ENCODE peak calls at places on chromosomes 11 and 22, in nine cellular contexts. One of them, this sample, is unnamed.

GRCh38 chr11:79458712-79459111 is 17.9 kb upstream of the TENM4 start:
- DNase-seq in cardiac fibroblast: no peak
- DNase-seq in ovary: no peak
- DNase-seq in OCI-LY7: no peak
- DNase-seq in heart left ventricle: no peak
- DNase-seq in cardiac muscle cell: no peak
- DNase-seq in HFFc6: no peak
- DNase-seq in AG09319: no peak
- DNase-seq in brain microvascular endothelial cell: no peak
- DNase-seq in this sample: no peak

GRCh38 chr11:94884322-94884721 is 89.0 kb downstream of the CWC15 start:
- DNase-seq in cardiac fibroblast: no peak
- DNase-seq in ovary: no peak
- DNase-seq in OCI-LY7: no peak
- DNase-seq in heart left ventricle: no peak
- DNase-seq in cardiac muscle cell: no peak
- DNase-seq in HFFc6: no peak
- DNase-seq in AG09319: no peak
- DNase-seq in brain microvascular endothelial cell: no peak
- DNase-seq in this sample: no peak

GRCh38 chr22:44355688-44356070 is 42.9 kb upstream of the SHISAL1 start:
- DNase-seq in cardiac fibroblast: no peak
- DNase-seq in ovary: peak
- DNase-seq in OCI-LY7: no peak
- DNase-seq in heart left ventricle: no peak
- DNase-seq in cardiac muscle cell: no peak
- DNase-seq in HFFc6: no peak
- DNase-seq in AG09319: no peak
- DNase-seq in brain microvascular endothelial cell: no peak
- DNase-seq in this sample: no peak

GRCh38 chr11:112118176-112118575 is 31.5 kb downstream of the SDHD start:
- DNase-seq in cardiac fibroblast: no peak
- DNase-seq in ovary: no peak
- DNase-seq in OCI-LY7: no peak
- DNase-seq in heart left ventricle: no peak
- DNase-seq in cardiac muscle cell: no peak
- DNase-seq in HFFc6: no peak
- DNase-seq in AG09319: no peak
- DNase-seq in brain microvascular endothelial cell: no peak
- DNase-seq in this sample: no peak

GRCh38 chr11:3037041-3037944 is 19.9 kb downstream of the CARS1 start:
- DNase-seq in cardiac fibroblast: peak
- DNase-seq in ovary: peak
- DNase-seq in OCI-LY7: peak
- DNase-seq in heart left ventricle: peak
- DNase-seq in cardiac muscle cell: peak
- DNase-seq in HFFc6: peak
- DNase-seq in AG09319: no peak
- DNase-seq in brain microvascular endothelial cell: peak
- DNase-seq in this sample: peak

GRCh38 chr11:120130176-120130980 is 7.5 kb downstream of the TRIM29 start:
- DNase-seq in cardiac fibroblast: no peak
- DNase-seq in ovary: no peak
- DNase-seq in OCI-LY7: no peak
- DNase-seq in heart left ventricle: peak
- DNase-seq in cardiac muscle cell: no peak
- DNase-seq in HFFc6: no peak
- DNase-seq in AG09319: no peak
- DNase-seq in brain microvascular endothelial cell: no peak
- DNase-seq in this sample: no peak

GRCh38 chr11:66973956-66974585 is 1.0 kb upstream of the C11orf86 start:
- DNase-seq in cardiac fibroblast: peak
- DNase-seq in ovary: no peak
- DNase-seq in OCI-LY7: no peak
- DNase-seq in heart left ventricle: no peak
- DNase-seq in cardiac muscle cell: peak
- DNase-seq in HFFc6: no peak
- DNase-seq in AG09319: no peak
- DNase-seq in brain microvascular endothelial cell: no peak
- DNase-seq in this sample: no peak

GRCh38 chr11:43360361-43361032 is 1.8 kb downstream of the TTC17 start:
- DNase-seq in cardiac fibroblast: peak
- DNase-seq in ovary: no peak
- DNase-seq in OCI-LY7: peak
- DNase-seq in heart left ventricle: no peak
- DNase-seq in cardiac muscle cell: peak
- DNase-seq in HFFc6: no peak
- DNase-seq in AG09319: no peak
- DNase-seq in brain microvascular endothelial cell: no peak
- DNase-seq in this sample: no peak

DNA sequence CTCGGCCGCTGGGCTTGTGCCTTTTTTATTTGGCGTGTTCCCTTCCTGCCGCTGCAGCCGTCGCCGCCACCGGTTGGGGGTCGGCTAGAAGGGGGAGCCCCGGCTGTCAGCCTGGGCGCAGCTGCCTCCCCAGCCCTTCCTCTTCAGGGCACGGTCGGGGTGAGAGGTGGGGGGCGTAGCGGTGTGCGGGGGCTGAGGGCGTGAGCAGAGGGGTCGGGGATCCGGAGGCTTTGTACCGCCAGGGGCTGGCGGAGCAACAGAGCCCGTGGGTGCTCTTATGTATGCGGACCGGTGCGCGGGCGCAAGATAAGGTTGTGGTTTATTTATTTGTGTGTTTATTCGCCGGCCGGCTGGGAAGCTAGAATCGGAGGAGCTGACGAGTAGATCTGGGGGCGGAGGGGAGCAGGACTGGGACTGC is 482 bp downstream of the ZBTB16 start:
- DNase-seq in cardiac fibroblast: peak
- DNase-seq in ovary: no peak
- DNase-seq in OCI-LY7: no peak
- DNase-seq in heart left ventricle: peak
- DNase-seq in cardiac muscle cell: peak
- DNase-seq in HFFc6: no peak
- DNase-seq in AG09319: no peak
- DNase-seq in brain microvascular endothelial cell: no peak
- DNase-seq in this sample: no peak
- TF ChIP-seq CTCF in cardiac fibroblast: no peak
- TF ChIP-seq CTCF in ovary: peak
- TF ChIP-seq CTCF in OCI-LY7: no peak
- TF ChIP-seq CTCF in heart left ventricle: no peak
- TF ChIP-seq CTCF in cardiac muscle cell: peak
- TF ChIP-seq CTCF in HFFc6: no peak
- TF ChIP-seq CTCF in AG09319: no peak
- TF ChIP-seq CTCF in brain microvascular endothelial cell: peak
- TF ChIP-seq CTCF in this sample: no peak

GRCh38 chr22:42428760-42429159 is 3.4 kb downstream of the NFAM1 start:
- DNase-seq in cardiac fibroblast: no peak
- DNase-seq in ovary: no peak
- DNase-seq in OCI-LY7: no peak
- DNase-seq in heart left ventricle: no peak
- DNase-seq in cardiac muscle cell: no peak
- DNase-seq in HFFc6: no peak
- DNase-seq in AG09319: no peak
- DNase-seq in brain microvascular endothelial cell: no peak
- DNase-seq in this sample: no peak
- TF ChIP-seq CTCF in cardiac fibroblast: no peak
- TF ChIP-seq CTCF in ovary: no peak
- TF ChIP-seq CTCF in OCI-LY7: no peak
- TF ChIP-seq CTCF in heart left ventricle: no peak
- TF ChIP-seq CTCF in cardiac muscle cell: no peak
- TF ChIP-seq CTCF in HFFc6: no peak
- TF ChIP-seq CTCF in AG09319: no peak
- TF ChIP-seq CTCF in brain microvascular endothelial cell: no peak
- TF ChIP-seq CTCF in this sample: no peak

GRCh38 chr22:50207383-50208031 is 6.7 kb downstream of the SELENOO start:
- DNase-seq in cardiac fibroblast: no peak
- DNase-seq in ovary: no peak
- DNase-seq in OCI-LY7: peak
- DNase-seq in heart left ventricle: no peak
- DNase-seq in cardiac muscle cell: no peak
- DNase-seq in HFFc6: no peak
- DNase-seq in AG09319: no peak
- DNase-seq in brain microvascular endothelial cell: no peak
- DNase-seq in this sample: no peak

GRCh38 chr22:50208430-50208938 is 7.7 kb downstream of the SELENOO start:
- DNase-seq in cardiac fibroblast: no peak
- DNase-seq in ovary: no peak
- DNase-seq in OCI-LY7: no peak
- DNase-seq in heart left ventricle: no peak
- DNase-seq in cardiac muscle cell: no peak
- DNase-seq in HFFc6: no peak
- DNase-seq in AG09319: no peak
- DNase-seq in brain microvascular endothelial cell: no peak
- DNase-seq in this sample: no peak

GRCh38 chr22:50208939-50209892 is 8.4 kb downstream of the SELENOO start:
- DNase-seq in cardiac fibroblast: no peak
- DNase-seq in ovary: no peak
- DNase-seq in OCI-LY7: no peak
- DNase-seq in heart left ventricle: no peak
- DNase-seq in cardiac muscle cell: no peak
- DNase-seq in HFFc6: no peak
- DNase-seq in AG09319: no peak
- DNase-seq in brain microvascular endothelial cell: no peak
- DNase-seq in this sample: no peak

GRCh38 chr22:50205781-50206569 is 5.2 kb downstream of the SELENOO start:
- DNase-seq in cardiac fibroblast: no peak
- DNase-seq in ovary: no peak
- DNase-seq in OCI-LY7: no peak
- DNase-seq in heart left ventricle: no peak
- DNase-seq in cardiac muscle cell: no peak
- DNase-seq in HFFc6: no peak
- DNase-seq in AG09319: no peak
- DNase-seq in brain microvascular endothelial cell: no peak
- DNase-seq in this sample: no peak

DNA sequence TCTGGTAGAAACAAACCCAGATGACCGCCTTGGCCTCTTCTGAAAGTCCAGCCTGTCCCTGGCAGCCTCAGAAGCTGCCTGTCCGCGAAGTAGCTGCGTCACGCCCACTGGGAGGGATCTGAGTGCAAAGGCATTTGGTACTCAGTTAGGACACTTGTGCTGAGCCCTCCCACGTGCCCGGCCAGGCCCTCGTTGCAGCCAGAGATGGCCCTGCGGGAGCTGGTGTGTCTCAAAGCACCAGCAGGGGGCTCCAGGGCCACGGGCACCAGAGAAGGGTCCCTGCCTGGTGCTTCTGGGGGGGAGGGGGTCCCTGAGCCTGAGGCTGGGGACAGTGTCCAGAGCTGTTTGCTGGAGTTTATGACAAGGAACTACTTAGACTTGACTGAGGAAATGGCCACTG is 5.8 kb downstream of the SELENOO start:
- DNase-seq in cardiac fibroblast: peak
- DNase-seq in ovary: no peak
- DNase-seq in OCI-LY7: peak
- DNase-seq in heart left ventricle: peak
- DNase-seq in cardiac muscle cell: no peak
- DNase-seq in HFFc6: no peak
- DNase-seq in AG09319: no peak
- DNase-seq in brain microvascular endothelial cell: peak
- DNase-seq in this sample: peak
- TF ChIP-seq CTCF in cardiac fibroblast: peak
- TF ChIP-seq CTCF in ovary: no peak
- TF ChIP-seq CTCF in OCI-LY7: peak
- TF ChIP-seq CTCF in heart left ventricle: peak
- TF ChIP-seq CTCF in cardiac muscle cell: peak
- TF ChIP-seq CTCF in HFFc6: peak
- TF ChIP-seq CTCF in AG09319: peak
- TF ChIP-seq CTCF in brain microvascular endothelial cell: peak
- TF ChIP-seq CTCF in this sample: peak

DNA sequence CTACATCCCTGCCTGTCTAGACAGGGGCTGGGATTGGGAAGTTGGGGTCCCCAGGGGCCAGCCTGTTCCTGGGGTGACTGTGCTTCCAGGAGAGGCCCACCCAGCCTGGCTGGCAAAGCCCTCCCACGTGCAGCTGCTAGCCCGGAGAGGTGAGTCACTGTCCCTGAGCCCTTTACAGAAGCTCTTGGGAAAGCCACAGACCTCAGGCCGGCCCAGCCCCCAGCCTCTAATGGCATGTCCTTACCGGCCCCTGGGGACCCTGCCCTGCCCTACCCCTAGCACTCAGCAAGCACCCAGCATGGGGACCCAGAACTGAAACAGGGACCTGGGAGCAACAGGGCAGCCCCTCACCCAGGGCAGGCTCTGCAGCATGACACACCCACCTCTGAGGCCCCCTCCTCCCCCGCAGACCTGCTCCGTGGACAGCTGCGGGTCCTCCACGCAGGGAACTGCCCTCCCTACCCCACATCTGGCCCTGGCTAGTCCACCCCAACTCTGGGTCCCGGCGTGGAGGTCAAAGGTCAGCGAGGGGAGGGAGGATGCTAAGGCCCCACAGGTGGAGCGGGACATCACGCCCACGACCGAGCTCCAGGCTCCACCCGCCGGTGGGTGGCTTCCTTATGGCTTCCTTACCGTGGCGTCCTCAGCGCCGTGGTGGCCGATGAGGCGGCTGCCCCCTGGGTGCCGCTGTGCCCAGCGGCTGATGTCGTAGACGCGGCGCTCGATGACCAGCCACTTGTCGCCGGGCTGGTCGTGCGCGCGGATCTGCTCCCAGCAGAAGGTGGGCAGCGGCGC is 612 bp downstream of the FADS3 start:
- DNase-seq in cardiac fibroblast: peak
- DNase-seq in ovary: peak
- DNase-seq in OCI-LY7: peak
- DNase-seq in heart left ventricle: peak
- DNase-seq in cardiac muscle cell: peak
- DNase-seq in HFFc6: peak
- DNase-seq in AG09319: no peak
- DNase-seq in brain microvascular endothelial cell: peak
- DNase-seq in this sample: peak
- TF ChIP-seq CTCF in cardiac fibroblast: no peak
- TF ChIP-seq CTCF in ovary: no peak
- TF ChIP-seq CTCF in OCI-LY7: peak
- TF ChIP-seq CTCF in heart left ventricle: no peak
- TF ChIP-seq CTCF in cardiac muscle cell: no peak
- TF ChIP-seq CTCF in HFFc6: peak
- TF ChIP-seq CTCF in AG09319: no peak
- TF ChIP-seq CTCF in brain microvascular endothelial cell: peak
- TF ChIP-seq CTCF in this sample: no peak

DNA sequence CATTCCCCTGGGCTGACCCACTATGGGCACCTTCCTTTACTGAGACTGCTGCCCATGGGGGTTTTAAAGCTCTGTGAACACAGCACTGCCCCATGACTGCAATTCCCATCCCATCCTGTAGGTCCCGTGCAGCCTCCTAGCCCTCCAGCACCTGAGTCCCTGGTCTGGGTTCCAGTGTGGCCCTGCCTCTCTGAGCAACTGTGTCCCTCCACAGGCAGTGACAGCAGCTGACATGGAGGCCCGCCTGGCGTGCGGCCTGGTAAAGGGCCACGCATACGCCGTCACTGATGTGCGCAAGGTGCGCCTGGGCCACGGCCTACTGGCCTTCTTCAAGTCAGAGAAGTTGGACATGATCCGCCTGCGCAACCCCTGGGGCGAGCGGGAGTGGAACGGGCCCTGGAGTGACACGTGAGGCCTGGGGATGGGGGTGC is 12.6 kb downstream of the OMP start:
- DNase-seq in cardiac fibroblast: no peak
- DNase-seq in ovary: no peak
- DNase-seq in OCI-LY7: no peak
- DNase-seq in heart left ventricle: no peak
- DNase-seq in cardiac muscle cell: no peak
- DNase-seq in HFFc6: no peak
- DNase-seq in AG09319: no peak
- DNase-seq in brain microvascular endothelial cell: no peak
- DNase-seq in this sample: no peak
- TF ChIP-seq CTCF in cardiac fibroblast: peak
- TF ChIP-seq CTCF in ovary: no peak
- TF ChIP-seq CTCF in OCI-LY7: peak
- TF ChIP-seq CTCF in heart left ventricle: no peak
- TF ChIP-seq CTCF in cardiac muscle cell: no peak
- TF ChIP-seq CTCF in HFFc6: peak
- TF ChIP-seq CTCF in AG09319: no peak
- TF ChIP-seq CTCF in brain microvascular endothelial cell: peak
- TF ChIP-seq CTCF in this sample: no peak